ENCODE peak calls at places on chromosomes 16 and 17, in seven cellular contexts. P, G, Z, V, Y, M and E are unnamed samples.

GRCh38 chr16:1014221-1014620 is 32.7 kb downstream of the SOX8 start:
- DNase-seq in P (no peak), G (no peak), Z (no peak), V (no peak), Y (no peak), M (no peak), E (no peak)

GRCh38 chr17:68457168-68457538 is at the start of gene WIPI1:
- DNase-seq in P (peak; percentile 43), G (peak; percentile 59), Z (no peak), V (no peak), Y (no peak), M (no peak), E (peak; percentile 95)

GRCh38 chr16:67431805-67432476 is 1.0 kb downstream of the HSD11B2 start:
- DNase-seq in P (no peak), G (no peak), Z (no peak), V (no peak), Y (no peak), M (no peak), E (no peak)

GRCh38 chr17:58513913-58514794 is at the start of gene MTMR4:
- DNase-seq in P (peak; percentile 82), G (peak; percentile 80), Z (peak; percentile 54), V (peak; percentile 84), Y (peak; percentile 90), M (peak; percentile 88), E (peak; percentile 94)

GRCh38 chr17:49574283-49574892 is 1.3 kb upstream of the NXPH3 start:
- DNase-seq in P (no peak), G (no peak), Z (no peak), V (no peak), Y (no peak), M (no peak), E (no peak)

GRCh38 chr17:7080445-7081041 is 492 bp upstream of the CLEC10A start:
- DNase-seq in P (peak; percentile 15), G (no peak), Z (no peak), V (no peak), Y (no peak), M (no peak), E (no peak)

GRCh38 chr17:62827722-62828498 is 19.8 kb upstream of the MARCHF10 start:
- DNase-seq in P (no peak), G (no peak), Z (no peak), V (no peak), Y (no peak), M (no peak), E (no peak)

GRCh38 chr17:879546-879945 is 97.4 kb downstream of the MRM3 start:
- DNase-seq in P (peak; percentile 91), G (peak; percentile 95), Z (peak; percentile 89), V (peak; percentile 67), Y (peak; percentile 92), M (peak; percentile 57), E (peak; percentile 79)

GRCh38 chr17:42438600-42439567 is 15.8 kb upstream of the CAVIN1 start:
- DNase-seq in P (no peak), G (no peak), Z (no peak), V (no peak), Y (peak; percentile 46), M (no peak), E (peak; percentile 81)

GRCh38 chr17:73710095-73710592 is 65.9 kb upstream of the SDK2 start:
- DNase-seq in P (peak; percentile 67), G (peak; percentile 39), Z (peak; percentile 67), V (peak; percentile 79), Y (peak; percentile 65), M (peak; percentile 69), E (no peak)

GRCh38 chr17:47239663-47240374 is 13.8 kb upstream of the ITGB3 start:
- DNase-seq in P (peak; percentile 30), G (peak; percentile 67), Z (peak; percentile 69), V (peak; percentile 50), Y (peak; percentile 50), M (peak; percentile 97), E (no peak)

GRCh38 chr17:72719582-72720493 is 372.6 kb downstream of the SLC39A11 start:
- DNase-seq in P (no peak), G (no peak), Z (no peak), V (no peak), Y (no peak), M (peak; percentile 67), E (peak; percentile 76)

GRCh38 chr16:12901597-12902436 is at the start of gene SHISA9:
- DNase-seq in P (no peak), G (no peak), Z (no peak), V (no peak), Y (no peak), M (no peak), E (no peak)

GRCh38 chr17:37256627-37257026 is 119.2 kb upstream of the C17orf78 start:
- DNase-seq in P (no peak), G (no peak), Z (no peak), V (no peak), Y (no peak), M (no peak), E (no peak)

GRCh38 chr16:48906076-48906475 is 296.1 kb upstream of the N4BP1 start:
- DNase-seq in P (no peak), G (no peak), Z (no peak), V (no peak), Y (no peak), M (no peak), E (no peak)

GRCh38 chr16:708019-708418 is 2.4 kb upstream of the FBXL16 start:
- DNase-seq in P (no peak), G (no peak), Z (no peak), V (no peak), Y (no peak), M (no peak), E (no peak)

GRCh38 chr17:55577011-55577586 is 65.8 kb upstream of the SMIM36 start:
- DNase-seq in P (no peak), G (peak; percentile 33), Z (no peak), V (no peak), Y (no peak), M (no peak), E (peak; percentile 81)

GRCh38 chr17:69030145-69030544 is 30.6 kb downstream of the ABCA9 start:
- DNase-seq in P (no peak), G (no peak), Z (no peak), V (no peak), Y (no peak), M (no peak), E (no peak)

GRCh38 chr17:32127156-32127897 is 15.0 kb upstream of the RHOT1 start:
- DNase-seq in P (peak; percentile 84), G (peak; percentile 71), Z (no peak), V (peak; percentile 87), Y (peak; percentile 85), M (peak; percentile 72), E (peak; percentile 95)

GRCh38 chr17:80605326-80606066 is 60.9 kb downstream of the RPTOR start:
- DNase-seq in P (no peak), G (no peak), Z (no peak), V (peak; percentile 40), Y (no peak), M (peak; percentile 65), E (no peak)

GRCh38 chr17:81253358-81254131 is 14.4 kb downstream of the NDUFAF8 start:
- DNase-seq in P (peak; percentile 37), G (no peak), Z (no peak), V (peak; percentile 62), Y (peak; percentile 57), M (no peak), E (no peak)

GRCh38 chr17:2179615-2180295 is 123.8 kb downstream of the SMG6 start:
- DNase-seq in P (peak; percentile 51), G (peak; percentile 76), Z (no peak), V (no peak), Y (peak; percentile 71), M (no peak), E (no peak)

GRCh38 chr17:6507535-6507934 is 48.8 kb downstream of the PITPNM3 start:
- DNase-seq in P (no peak), G (no peak), Z (peak; percentile 51), V (peak; percentile 92), Y (no peak), M (peak; percentile 83), E (no peak)

GRCh38 chr17:82915697-82916027 is 75.8 kb upstream of the ZNF750 start:
- DNase-seq in P (no peak), G (no peak), Z (no peak), V (no peak), Y (no peak), M (no peak), E (no peak)

GRCh38 chr16:49575352-49576172 is 202.0 kb downstream of the C16orf78 start:
- DNase-seq in P (no peak), G (no peak), Z (no peak), V (no peak), Y (peak; percentile 35), M (no peak), E (peak; percentile 84)

GRCh38 chr16:57316390-57317017 is 32.0 kb upstream of the PLLP start:
- DNase-seq in P (no peak), G (no peak), Z (peak; percentile 75), V (peak; percentile 47), Y (no peak), M (peak; percentile 60), E (peak; percentile 10)
- TF ChIP-seq POLR2A in P (no peak), G (no peak), Z (no peak), V (no peak), Y (no peak), M (no peak), E (no peak)

DNA sequence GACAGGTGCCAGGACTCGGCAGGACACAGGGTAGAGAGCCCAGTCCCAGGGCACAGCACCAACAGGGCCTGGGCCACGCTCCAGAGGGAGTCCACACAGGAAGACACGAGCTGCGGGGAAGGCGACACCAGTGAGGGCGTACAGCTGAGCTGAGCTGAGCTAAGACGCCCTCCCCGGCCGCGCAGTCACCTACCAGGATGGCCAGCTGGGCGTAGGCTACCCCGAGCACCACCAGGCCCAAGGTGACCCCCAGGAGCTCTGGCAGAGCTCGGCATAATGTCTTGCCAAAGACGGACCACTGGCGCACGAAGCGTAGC is 42.7 kb downstream of the TSC2 start:
- DNase-seq in P (no peak), G (no peak), Z (no peak), V (no peak), Y (peak; percentile 57), M (no peak), E (no peak)
- TF ChIP-seq POLR2A in P (no peak), G (no peak), Z (no peak), V (no peak), Y (no peak), M (no peak), E (no peak)

GRCh38 chr16:89425523-89425922 is 64.8 kb downstream of the ANKRD11 start:
- DNase-seq in P (no peak), G (no peak), Z (no peak), V (no peak), Y (no peak), M (no peak), E (no peak)

GRCh38 chr16:89423709-89424260 is 66.6 kb downstream of the ANKRD11 start:
- DNase-seq in P (no peak), G (no peak), Z (no peak), V (no peak), Y (no peak), M (no peak), E (no peak)

GRCh38 chr16:89420204-89420603 is 70.2 kb downstream of the ANKRD11 start:
- DNase-seq in P (no peak), G (no peak), Z (no peak), V (no peak), Y (no peak), M (no peak), E (no peak)

GRCh38 chr16:89422905-89423630 is 67.3 kb downstream of the ANKRD11 start:
- DNase-seq in P (no peak), G (no peak), Z (no peak), V (no peak), Y (no peak), M (peak; percentile 66), E (no peak)

GRCh38 chr16:89422527-89422904 is 67.8 kb downstream of the ANKRD11 start:
- DNase-seq in P (no peak), G (no peak), Z (no peak), V (no peak), Y (no peak), M (peak; percentile 80), E (no peak)
- TF ChIP-seq POLR2A in P (no peak), G (no peak), Z (no peak), V (no peak), Y (no peak), M (no peak), E (no peak)

GRCh38 chr17:64240741-64241347 is 22.2 kb downstream of the TEX2 start:
- DNase-seq in P (peak; percentile 10), G (no peak), Z (no peak), V (no peak), Y (no peak), M (no peak), E (no peak)
- TF ChIP-seq POLR2A in P (no peak), G (no peak), Z (no peak), V (no peak), Y (no peak), M (no peak), E (no peak)